ENCODE peak calls at places on chromosomes 6 and 20, in eight cellular contexts. F, Z, J, N, O, Q, K and D are unnamed samples.

GRCh38 chr6:136526196-136526930 is 23.9 kb downstream of the MAP7 start:
- DNase-seq in F (peak; percentile 6), K (peak; percentile 25), Q (peak; percentile 33), N (peak; percentile 3), J (peak; percentile 39), O (no peak), Z (no peak), D (peak; percentile 16)

GRCh38 chr20:63967330-63968135 is 2.2 kb downstream of the ZNF512B start:
- DNase-seq in K (peak; percentile 13), Q (no peak), Z (no peak), J (no peak), N (no peak), O (no peak), F (no peak), D (no peak)

GRCh38 chr6:166058064-166058739 is 109.4 kb downstream of the TBXT start:
- DNase-seq in J (peak; percentile 66), Q (peak; percentile 25), O (no peak), F (no peak), N (no peak), Z (no peak), K (peak; percentile 66), D (no peak)

GRCh38 chr6:153096031-153096430 is 35.1 kb downstream of the RGS17 start:
- DNase-seq in J (no peak), Z (no peak), O (no peak), N (no peak), Q (no peak), F (no peak), K (no peak), D (peak; percentile 48)

GRCh38 chr20:63159826-63160640 is 55.9 kb downstream of the YTHDF1 start:
- DNase-seq in F (no peak), N (no peak), O (no peak), K (no peak), J (no peak), Q (no peak), Z (no peak), D (no peak)

GRCh38 chr20:58882704-58883089 is 30.2 kb downstream of the GNAS start:
- DNase-seq in K (no peak), J (no peak), Q (no peak), Z (no peak), N (no peak), F (no peak), O (no peak), D (no peak)

GRCh38 chr20:41627611-41628244 is 9.6 kb upstream of the CHD6 start:
- DNase-seq in F (no peak), N (no peak), O (no peak), J (no peak), Z (no peak), K (no peak), Q (no peak), D (no peak)

GRCh38 chr6:125839471-125839870 is 48.7 kb downstream of the NCOA7 start:
- DNase-seq in Z (no peak), N (no peak), Q (peak; percentile 51), O (no peak), K (no peak), J (no peak), F (no peak), D (no peak)

GRCh38 chr6:56510984-56511531 is 131.6 kb downstream of the DST start:
- DNase-seq in F (peak; percentile 78), K (no peak), Q (no peak), O (no peak), J (peak; percentile 76), Z (no peak), N (no peak), D (peak; percentile 72)

GRCh38 chr6:31158863-31159855 is 770 bp downstream of the TCF19 start:
- DNase-seq in K (no peak), F (peak; percentile 31), Z (peak; percentile 14), N (no peak), Q (no peak), J (no peak), O (peak; percentile 44), D (peak; percentile 72)

GRCh38 chr6:43926644-43927524 is 156.9 kb downstream of the VEGFA start:
- DNase-seq in F (peak; percentile 90), Q (no peak), O (peak; percentile 79), K (no peak), J (peak; percentile 73), Z (no peak), N (no peak), D (peak; percentile 91)

GRCh38 chr6:166351715-166352285 is 9.5 kb upstream of the SFT2D1 start:
- DNase-seq in Z (peak; percentile 13), K (no peak), N (peak; percentile 19), Q (no peak), F (peak; percentile 21), O (no peak), J (peak; percentile 45), D (no peak)

GRCh38 chr20:20198011-20198410 is 145.7 kb downstream of the CFAP61 start:
- DNase-seq in O (no peak), N (no peak), K (no peak), F (no peak), Q (no peak), Z (no peak), J (no peak), D (no peak)

GRCh38 chr20:61519488-61519887 is 267.4 kb downstream of the CDH4 start:
- DNase-seq in J (no peak), Q (no peak), K (no peak), O (no peak), F (no peak), N (no peak), Z (no peak), D (no peak)

GRCh38 chr6:87979737-87980136 is 67.9 kb upstream of the SPACA1 start:
- DNase-seq in Z (no peak), K (no peak), F (no peak), N (no peak), Q (no peak), O (no peak), J (no peak), D (no peak)

GRCh38 chr20:26163890-26164289 is 467.2 kb upstream of the ZNF337 start:
- DNase-seq in Q (no peak), Z (no peak), K (no peak), N (no peak), J (no peak), F (no peak), O (peak; percentile 20), D (no peak)

GRCh38 chr6:43884660-43885022 is 114.6 kb downstream of the VEGFA start:
- DNase-seq in N (no peak), Q (no peak), Z (no peak), O (no peak), K (no peak), F (no peak), J (no peak), D (no peak)

GRCh38 chr20:3250091-3250504 is 11.1 kb upstream of the SLC4A11 start:
- DNase-seq in O (no peak), Q (peak; percentile 58), F (peak; percentile 88), K (peak; percentile 21), J (no peak), N (no peak), Z (no peak), D (peak; percentile 31)

DNA sequence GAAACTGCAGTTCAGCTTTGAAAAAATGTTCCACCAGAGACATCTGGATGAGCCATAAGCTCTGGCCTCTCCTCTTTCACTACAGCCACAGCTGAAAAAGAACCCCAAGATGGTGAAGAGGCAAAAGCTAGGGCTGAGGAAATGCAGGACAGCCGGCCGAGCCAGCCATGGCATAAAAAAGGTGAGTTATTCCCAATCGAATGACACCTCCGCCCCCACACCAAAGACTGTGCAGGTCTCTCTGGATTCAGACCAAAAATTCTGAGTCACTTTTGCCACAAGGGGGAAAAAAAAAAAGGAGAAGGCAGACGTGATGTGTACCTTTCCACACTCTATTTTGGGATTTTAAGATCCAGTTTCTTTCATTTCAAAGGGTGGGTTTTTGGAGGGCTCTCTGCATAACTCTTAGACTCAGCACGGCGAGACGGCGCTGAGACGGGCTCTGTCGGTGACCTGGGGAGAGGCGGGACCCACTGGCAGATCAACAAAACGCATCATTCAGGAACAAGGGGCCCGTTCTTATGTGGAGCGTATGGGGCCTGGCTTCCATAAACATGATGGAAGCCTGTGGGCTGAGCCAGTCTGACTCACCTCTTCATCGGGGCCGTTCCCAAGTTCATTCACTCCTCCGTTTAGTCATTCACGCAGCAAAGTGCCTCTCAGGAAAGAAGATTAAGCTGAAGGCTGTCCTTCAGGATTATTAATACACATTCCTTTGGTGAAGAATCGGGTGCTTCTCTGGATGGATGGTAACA is 54.8 kb downstream of the NFATC2 start:
- DNase-seq in O (peak; percentile 93), F (peak; percentile 29), Z (no peak), K (no peak), N (no peak), Q (peak; percentile 34), J (no peak), D (no peak)
- TF ChIP-seq POLR2A in O (no peak), F (no peak), Z (no peak), K (no peak), N (no peak), Q (no peak), J (no peak), D (no peak)

DNA sequence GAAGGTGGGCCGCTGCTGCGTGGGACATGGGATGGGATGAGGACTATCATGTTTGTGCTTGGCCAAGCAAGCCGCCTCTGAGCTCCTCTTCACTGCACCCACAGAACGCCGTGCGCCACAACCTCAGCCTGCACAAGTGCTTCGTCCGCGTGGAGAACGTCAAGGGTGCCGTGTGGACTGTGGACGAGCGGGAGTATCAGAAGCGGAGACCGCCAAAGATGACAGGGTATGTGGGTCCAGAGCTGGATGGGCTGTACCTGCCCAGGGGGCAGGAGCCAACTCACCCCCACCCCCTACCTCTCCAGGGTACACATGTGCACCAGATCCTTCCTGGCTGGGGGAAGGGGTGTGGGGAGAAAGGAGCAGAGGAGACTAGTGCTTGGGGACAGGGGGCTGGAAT is 43.5 kb upstream of the MDFI start:
- DNase-seq in N (no peak), F (no peak), O (no peak), Z (no peak), J (no peak), Q (no peak), K (no peak), D (no peak)
- TF ChIP-seq POLR2A in N (no peak), F (peak; percentile 27), O (no peak), Z (no peak), J (no peak), Q (no peak), K (no peak), D (no peak)

GRCh38 chr6:156697224-156697623 is 80.0 kb upstream of the ARID1B start:
- DNase-seq in Q (no peak), K (no peak), F (no peak), O (no peak), Z (no peak), J (no peak), N (no peak), D (no peak)
- TF ChIP-seq POLR2A in Q (no peak), K (no peak), F (no peak), O (no peak), Z (no peak), J (no peak), N (no peak), D (no peak)

DNA sequence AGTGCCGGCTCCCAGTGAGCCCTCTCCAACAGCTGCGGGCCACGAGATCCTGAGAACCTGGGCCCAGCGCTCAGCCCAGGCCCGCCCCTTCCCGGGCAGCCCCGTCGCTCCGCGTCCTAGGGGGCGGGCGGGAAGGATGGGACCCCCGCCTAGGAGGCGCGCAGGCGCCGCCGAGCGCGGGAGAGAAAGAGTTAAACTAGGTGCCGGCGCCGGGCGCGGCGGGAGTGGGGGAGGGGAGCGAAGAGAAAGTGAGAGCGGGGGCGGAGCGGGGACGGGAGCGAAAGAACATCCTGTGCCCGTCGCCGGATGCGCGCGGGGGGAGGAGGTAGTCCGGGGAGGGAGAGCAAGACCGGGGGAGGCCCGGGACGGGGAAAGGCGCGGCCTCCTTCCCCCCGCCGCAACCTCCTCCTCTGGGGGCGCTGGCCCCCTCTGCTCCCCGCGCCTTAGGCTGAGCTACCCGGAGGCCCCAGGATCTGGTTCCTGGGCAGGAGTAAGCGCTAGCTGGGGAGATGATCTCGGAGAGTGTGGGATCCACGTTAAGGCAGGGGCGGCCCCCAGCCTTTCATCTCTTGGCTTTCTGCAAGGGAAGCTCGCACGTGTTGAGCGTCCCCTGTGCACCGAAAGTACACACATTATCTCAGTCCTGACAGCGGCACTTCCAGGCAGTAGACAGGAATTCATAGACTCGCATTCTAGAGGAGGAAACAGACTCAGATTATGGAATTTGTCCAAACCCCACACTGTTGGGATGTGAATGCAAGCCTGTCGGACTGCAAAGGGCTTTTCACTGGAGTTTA is 4.9 kb upstream of the ARMC12 start:
- DNase-seq in Z (peak; percentile 98), Q (peak; percentile 97), K (peak; percentile 99), F (peak; percentile 96), J (peak; percentile 98), N (peak; percentile 98), O (peak; percentile 88), D (peak; percentile 83)
- TF ChIP-seq POLR2A in Z (peak; percentile 71), Q (peak; percentile 78), K (peak; percentile 56), F (no peak), J (peak; percentile 79), N (no peak), O (peak; percentile 41), D (peak; percentile 85)